ENCODE peak calls at places on chromosomes 4 and X, in eight cellular contexts. E, Z, F, C, K, J, N and L are unnamed samples.

GRCh38 chr4:94722748-94723147 is 35.0 kb upstream of the BMPR1B start:
- DNase-seq in E (no peak), Z (no peak), F (no peak), C (no peak), K (no peak), J (no peak), N (no peak), L (no peak)

GRCh38 chr4:89303177-89303576 is 4.4 kb downstream of the GPRIN3 start:
- DNase-seq in E (no peak), Z (no peak), F (no peak), C (no peak), K (no peak), J (no peak), N (no peak), L (peak)

GRCh38 chrX:119008122-119008744 is 33.8 kb downstream of the LONRF3 start:
- DNase-seq in E (peak), Z (peak), F (no peak), C (no peak), K (no peak), J (peak), N (peak), L (no peak)

GRCh38 chr4:158873795-158874359 is 105.1 kb downstream of the FNIP2 start:
- DNase-seq in E (no peak), Z (peak), F (no peak), C (no peak), K (no peak), J (no peak), N (no peak), L (no peak)

GRCh38 chrX:2723316-2723879 is 28.4 kb upstream of the XG start:
- DNase-seq in E (no peak), Z (no peak), F (no peak), C (no peak), K (no peak), J (no peak), N (no peak), L (no peak)

GRCh38 chr4:80207664-80208063 is 10.4 kb downstream of the PRDM8 start:
- DNase-seq in E (no peak), Z (no peak), F (no peak), C (no peak), K (no peak), J (no peak), N (no peak), L (no peak)

GRCh38 chr4:47694322-47694721 is 143.5 kb downstream of the CORIN start:
- DNase-seq in E (no peak), Z (no peak), F (no peak), C (no peak), K (no peak), J (no peak), N (no peak), L (no peak)

GRCh38 chrX:9966775-9967408 is at the start of gene CLDN34:
- DNase-seq in E (no peak), Z (no peak), F (no peak), C (no peak), K (no peak), J (no peak), N (no peak), L (no peak)

GRCh38 chr4:14383652-14384051 is 618.6 kb upstream of the CPEB2 start:
- DNase-seq in E (no peak), Z (no peak), F (no peak), C (no peak), K (no peak), J (no peak), N (no peak), L (no peak)

GRCh38 chr4:70564033-70564432 is 28.0 kb upstream of the AMBN start:
- DNase-seq in E (no peak), Z (no peak), F (no peak), C (no peak), K (no peak), J (no peak), N (no peak), L (no peak)

GRCh38 chr4:24260922-24261581 is 323.3 kb downstream of the DHX15 start:
- DNase-seq in E (no peak), Z (no peak), F (no peak), C (no peak), K (no peak), J (no peak), N (no peak), L (no peak)

GRCh38 chrX:30762754-30763153 is 109.5 kb downstream of the GK start:
- DNase-seq in E (no peak), Z (no peak), F (no peak), C (no peak), K (no peak), J (no peak), N (no peak), L (no peak)